ENCODE peak calls at places on chromosomes 7 and 10, in six cellular contexts. One of them, this sample, is unnamed. For H3K27me3 and H3K4me1, the result is how much of the 10 kb centered on the place peaks cover.

GRCh38 chr7:151761256-151761655 is 115.7 kb downstream of the PRKAG2 start:
- DNase-seq in RWPE2: no peak
- DNase-seq in vagina: no peak
- DNase-seq in hepatocyte: no peak
- DNase-seq in HCT116: no peak
- DNase-seq in left ventricle myocardium inferior: no peak
- DNase-seq in this sample: peak

GRCh38 chr7:29482056-29482455 is 81.6 kb upstream of the PRR15 start:
- DNase-seq in RWPE2: no peak
- DNase-seq in vagina: no peak
- DNase-seq in hepatocyte: no peak
- DNase-seq in HCT116: no peak
- DNase-seq in left ventricle myocardium inferior: no peak
- DNase-seq in this sample: no peak

GRCh38 chr10:132675031-132675740 is 110.8 kb downstream of the NKX6-2 start:
- DNase-seq in RWPE2: peak
- DNase-seq in vagina: no peak
- DNase-seq in hepatocyte: no peak
- DNase-seq in HCT116: no peak
- DNase-seq in left ventricle myocardium inferior: no peak
- DNase-seq in this sample: no peak

GRCh38 chr7:69105092-69105491 is 493.2 kb upstream of the AUTS2 start:
- DNase-seq in RWPE2: no peak
- DNase-seq in vagina: no peak
- DNase-seq in hepatocyte: peak
- DNase-seq in HCT116: no peak
- DNase-seq in left ventricle myocardium inferior: no peak
- DNase-seq in this sample: no peak

GRCh38 chr10:124740374-124741280 is 3.6 kb downstream of the FAM53B start:
- DNase-seq in RWPE2: no peak
- DNase-seq in vagina: peak
- DNase-seq in hepatocyte: peak
- DNase-seq in HCT116: no peak
- DNase-seq in left ventricle myocardium inferior: peak
- DNase-seq in this sample: no peak

GRCh38 chr10:35203744-35204143 is 77.1 kb downstream of the CREM start:
- DNase-seq in RWPE2: no peak
- DNase-seq in vagina: no peak
- DNase-seq in hepatocyte: no peak
- DNase-seq in HCT116: no peak
- DNase-seq in left ventricle myocardium inferior: no peak
- DNase-seq in this sample: no peak

GRCh38 chr10:33284945-33285344 is 49.5 kb downstream of the NRP1 start:
- DNase-seq in RWPE2: no peak
- DNase-seq in vagina: no peak
- DNase-seq in hepatocyte: no peak
- DNase-seq in HCT116: no peak
- DNase-seq in left ventricle myocardium inferior: no peak
- DNase-seq in this sample: no peak

GRCh38 chr10:12954866-12955265 is 46.6 kb downstream of the CCDC3 start:
- DNase-seq in RWPE2: no peak
- DNase-seq in vagina: no peak
- DNase-seq in hepatocyte: no peak
- DNase-seq in HCT116: no peak
- DNase-seq in left ventricle myocardium inferior: no peak
- DNase-seq in this sample: no peak

GRCh38 chr7:105622114-105622731 is 40.9 kb upstream of the EFCAB10 start:
- DNase-seq in RWPE2: no peak
- DNase-seq in vagina: no peak
- DNase-seq in hepatocyte: no peak
- DNase-seq in HCT116: no peak
- DNase-seq in left ventricle myocardium inferior: no peak
- DNase-seq in this sample: no peak

GRCh38 chr10:103659674-103660363 is 166.3 kb downstream of the NEURL1 start:
- DNase-seq in RWPE2: no peak
- DNase-seq in vagina: no peak
- DNase-seq in hepatocyte: peak
- DNase-seq in HCT116: no peak
- DNase-seq in left ventricle myocardium inferior: peak
- DNase-seq in this sample: no peak

GRCh38 chr10:132574288-132574687 is 36.7 kb downstream of the INPP5A start:
- DNase-seq in RWPE2: no peak
- DNase-seq in vagina: no peak
- DNase-seq in hepatocyte: no peak
- DNase-seq in HCT116: no peak
- DNase-seq in left ventricle myocardium inferior: no peak
- DNase-seq in this sample: no peak

GRCh38 chr7:101614098-101614938 is 14.8 kb downstream of the MYL10 start:
- DNase-seq in RWPE2: no peak
- DNase-seq in vagina: no peak
- DNase-seq in hepatocyte: no peak
- DNase-seq in HCT116: no peak
- DNase-seq in left ventricle myocardium inferior: no peak
- DNase-seq in this sample: no peak

GRCh38 chr10:61125560-61126250 is 181.7 kb upstream of the RHOBTB1 start:
- DNase-seq in RWPE2: no peak
- DNase-seq in vagina: no peak
- DNase-seq in hepatocyte: no peak
- DNase-seq in HCT116: no peak
- DNase-seq in left ventricle myocardium inferior: no peak
- DNase-seq in this sample: no peak

GRCh38 chr10:122490786-122491680 is 29.7 kb downstream of the HTRA1 start:
- DNase-seq in RWPE2: peak
- DNase-seq in vagina: no peak
- DNase-seq in hepatocyte: no peak
- DNase-seq in HCT116: no peak
- DNase-seq in left ventricle myocardium inferior: no peak
- DNase-seq in this sample: no peak

GRCh38 chr10:5442056-5442989 is 30.0 kb downstream of the NET1 start:
- DNase-seq in RWPE2: no peak
- DNase-seq in vagina: no peak
- DNase-seq in hepatocyte: peak
- DNase-seq in HCT116: peak
- DNase-seq in left ventricle myocardium inferior: no peak
- DNase-seq in this sample: no peak

GRCh38 chr10:24950439-24950838 is 2.0 kb downstream of the PRTFDC1 start:
- DNase-seq in RWPE2: no peak
- DNase-seq in vagina: no peak
- DNase-seq in hepatocyte: no peak
- DNase-seq in HCT116: no peak
- DNase-seq in left ventricle myocardium inferior: no peak
- DNase-seq in this sample: no peak

GRCh38 chr10:24952701-24953349 is 419 bp upstream of the PRTFDC1 start:
- DNase-seq in RWPE2: no peak
- DNase-seq in vagina: no peak
- DNase-seq in hepatocyte: peak
- DNase-seq in HCT116: no peak
- DNase-seq in left ventricle myocardium inferior: peak
- DNase-seq in this sample: peak

GRCh38 chr10:24952146-24952700 is at the start of gene PRTFDC1:
- DNase-seq in RWPE2: no peak
- DNase-seq in vagina: no peak
- DNase-seq in hepatocyte: peak
- DNase-seq in HCT116: no peak
- DNase-seq in left ventricle myocardium inferior: peak
- DNase-seq in this sample: peak

GRCh38 chr10:24951201-24952145 is 933 bp downstream of the PRTFDC1 start:
- DNase-seq in RWPE2: no peak
- DNase-seq in vagina: no peak
- DNase-seq in hepatocyte: peak
- DNase-seq in HCT116: no peak
- DNase-seq in left ventricle myocardium inferior: no peak
- DNase-seq in this sample: peak

DNA sequence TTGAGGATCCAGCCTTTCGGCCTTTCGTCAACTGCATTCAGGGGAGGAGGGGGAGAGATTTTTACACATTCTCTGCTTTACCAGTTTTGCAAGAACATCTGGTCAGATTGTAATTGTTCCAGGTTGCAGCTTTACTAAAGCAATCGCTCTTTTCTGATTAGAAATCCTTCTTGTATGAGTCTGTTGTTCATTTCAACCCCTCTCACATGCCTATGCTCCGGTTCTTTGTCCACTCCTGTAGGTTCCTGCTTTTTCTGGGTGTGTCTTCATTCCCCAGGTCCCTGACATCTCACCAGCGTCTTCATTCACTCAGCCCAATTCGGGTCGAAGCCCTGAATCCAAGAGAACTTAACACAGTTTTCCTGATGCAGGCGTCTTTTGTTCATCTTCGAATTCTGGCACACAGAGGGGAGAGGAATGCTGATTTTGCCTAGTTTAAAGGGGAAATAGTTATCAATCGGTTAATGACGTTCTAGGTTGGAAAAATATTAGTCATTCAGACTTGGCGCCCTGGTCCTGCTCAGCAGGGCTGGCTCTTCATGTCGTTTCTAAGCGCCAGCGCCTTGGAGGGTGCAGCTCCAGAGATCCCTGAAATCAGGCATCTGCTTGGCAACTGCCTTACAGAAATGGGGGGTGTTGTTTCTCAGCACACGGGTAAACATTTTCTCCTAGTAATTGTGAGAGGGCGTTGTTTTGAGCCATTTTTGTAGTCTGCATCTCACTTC is 1.1 kb upstream of the PRTFDC1 start:
- DNase-seq in RWPE2: no peak
- DNase-seq in vagina: no peak
- DNase-seq in hepatocyte: no peak
- DNase-seq in HCT116: no peak
- DNase-seq in left ventricle myocardium inferior: no peak
- DNase-seq in this sample: no peak
- H3K27me3 ChIP-seq in RWPE2: under half
- H3K27me3 ChIP-seq in vagina: under half
- H3K27me3 ChIP-seq in hepatocyte: under half
- H3K27me3 ChIP-seq in HCT116: under half
- H3K27me3 ChIP-seq in left ventricle myocardium inferior: under half
- H3K27me3 ChIP-seq in this sample: under half

DNA sequence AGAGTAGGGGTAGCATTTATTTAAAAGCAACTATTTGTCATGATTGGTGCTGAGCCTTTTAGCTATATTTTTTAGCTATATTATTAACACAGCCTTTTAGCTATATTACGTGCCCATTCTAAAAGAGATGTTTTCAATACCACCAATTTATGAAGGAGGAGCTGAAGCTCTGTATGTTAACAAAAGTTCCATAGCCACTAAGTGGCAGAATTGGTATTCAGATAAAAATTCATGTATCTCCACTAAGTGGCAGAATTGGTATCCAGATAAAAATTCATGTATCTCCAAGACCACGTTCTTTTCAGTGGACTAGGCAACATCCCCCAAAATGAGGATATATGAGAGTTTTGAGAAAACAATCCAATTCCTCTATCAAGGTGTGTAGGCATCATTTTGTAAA is 268.6 kb downstream of the HGF start:
- DNase-seq in RWPE2: no peak
- DNase-seq in vagina: no peak
- DNase-seq in hepatocyte: peak
- DNase-seq in HCT116: peak
- DNase-seq in left ventricle myocardium inferior: no peak
- DNase-seq in this sample: no peak
- TF ChIP-seq CTCF in RWPE2: peak
- TF ChIP-seq CTCF in vagina: no peak
- TF ChIP-seq CTCF in hepatocyte: peak
- TF ChIP-seq CTCF in HCT116: peak
- TF ChIP-seq CTCF in left ventricle myocardium inferior: peak
- TF ChIP-seq CTCF in this sample: no peak

GRCh38 chr10:71214641-71215160 is 2.3 kb downstream of the UNC5B start:
- DNase-seq in RWPE2: peak
- DNase-seq in vagina: no peak
- DNase-seq in hepatocyte: no peak
- DNase-seq in HCT116: no peak
- DNase-seq in left ventricle myocardium inferior: no peak
- DNase-seq in this sample: peak
- H3K4me1 ChIP-seq in RWPE2: under half
- H3K4me1 ChIP-seq in vagina: half or more
- H3K4me1 ChIP-seq in hepatocyte: under half
- H3K4me1 ChIP-seq in HCT116: half or more
- H3K4me1 ChIP-seq in left ventricle myocardium inferior: half or more
- H3K4me1 ChIP-seq in this sample: under half

GRCh38 chr7:157005456-157006204 is 4.8 kb downstream of the MNX1 start:
- DNase-seq in RWPE2: no peak
- DNase-seq in vagina: no peak
- DNase-seq in hepatocyte: no peak
- DNase-seq in HCT116: no peak
- DNase-seq in left ventricle myocardium inferior: no peak
- DNase-seq in this sample: no peak

GRCh38 chr7:157008206-157009169 is 2.0 kb downstream of the MNX1 start:
- DNase-seq in RWPE2: no peak
- DNase-seq in vagina: no peak
- DNase-seq in hepatocyte: no peak
- DNase-seq in HCT116: no peak
- DNase-seq in left ventricle myocardium inferior: no peak
- DNase-seq in this sample: no peak

GRCh38 chr7:157006205-157006747 is 4.2 kb downstream of the MNX1 start:
- DNase-seq in RWPE2: no peak
- DNase-seq in vagina: no peak
- DNase-seq in hepatocyte: no peak
- DNase-seq in HCT116: no peak
- DNase-seq in left ventricle myocardium inferior: no peak
- DNase-seq in this sample: no peak

GRCh38 chr7:157007470-157008066 is 2.9 kb downstream of the MNX1 start:
- DNase-seq in RWPE2: no peak
- DNase-seq in vagina: no peak
- DNase-seq in hepatocyte: no peak
- DNase-seq in HCT116: no peak
- DNase-seq in left ventricle myocardium inferior: no peak
- DNase-seq in this sample: peak

DNA sequence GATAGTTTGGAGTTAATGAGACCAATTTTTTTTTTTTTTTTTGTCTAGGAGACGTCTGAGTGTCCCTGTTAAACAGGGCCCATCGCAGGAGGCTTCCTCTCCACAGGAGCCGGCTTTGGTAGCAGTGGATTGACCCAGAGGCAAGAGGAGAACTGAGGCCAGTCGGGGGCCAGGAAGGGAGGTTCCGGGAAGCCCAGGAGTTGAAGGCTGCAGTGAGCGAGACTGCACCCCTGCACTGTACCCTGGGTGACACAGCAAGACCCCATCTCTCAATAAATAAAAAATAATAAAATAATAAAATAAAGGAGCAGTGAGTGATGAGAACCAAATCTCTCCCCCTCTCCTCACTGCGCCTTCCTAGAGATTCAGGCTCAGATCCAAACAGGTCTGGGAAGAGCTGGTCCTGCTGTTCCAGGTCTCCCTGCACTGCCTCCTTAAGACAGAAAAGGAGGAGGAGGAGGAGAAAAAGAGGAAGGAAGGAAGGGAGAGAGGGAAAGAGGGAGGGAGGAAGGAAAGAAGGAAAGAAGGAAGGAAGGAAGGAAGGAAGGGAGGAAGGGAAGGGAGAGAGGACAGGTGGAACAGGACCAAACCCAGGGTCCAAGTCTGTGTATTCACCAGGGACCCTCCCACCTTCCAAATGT is 3.5 kb downstream of the MNX1 start:
- DNase-seq in RWPE2: no peak
- DNase-seq in vagina: no peak
- DNase-seq in hepatocyte: no peak
- DNase-seq in HCT116: no peak
- DNase-seq in left ventricle myocardium inferior: no peak
- DNase-seq in this sample: no peak
- H3K27me3 ChIP-seq in RWPE2: half or more
- H3K27me3 ChIP-seq in vagina: under half
- H3K27me3 ChIP-seq in hepatocyte: half or more
- H3K27me3 ChIP-seq in HCT116: under half
- H3K27me3 ChIP-seq in left ventricle myocardium inferior: half or more
- H3K27me3 ChIP-seq in this sample: under half